ENCODE peak calls at places on chromosome 9, in eight cellular contexts. One of them, this sample, is unnamed.

GRCh38 chr9:15220658-15221310 is 86.2 kb downstream of the TTC39B start:
- DNase-seq in activated CD4-positive, alpha-beta T cell treated with anti-CD3 and anti-CD28 coated beads, Interleukin-2, amount 10 ng/mL, durations not matched to agents 7 days and 5 days: no peak
- DNase-seq in HTR-8/SVneo: no peak
- DNase-seq in AG10803: peak; percentile 99
- DNase-seq in foreskin keratinocyte: no peak
- DNase-seq in NCI-H1105: no peak
- DNase-seq in stimulated activated CD8-positive, alpha-beta memory T cell treated with anti-CD3 and anti-CD28 coated beads, Interleukin-2, amount 100 ng/mL, for 1 hour: no peak
- DNase-seq in OCI-LY7: no peak
- DNase-seq in this sample: no peak

GRCh38 chr9:136237486-136238341 is 7.9 kb downstream of the QSOX2 start:
- DNase-seq in OCI-LY7: no peak
- DNase-seq in HTR-8/SVneo: no peak
- DNase-seq in stimulated activated CD8-positive, alpha-beta memory T cell treated with anti-CD3 and anti-CD28 coated beads, Interleukin-2, amount 100 ng/mL, for 1 hour: no peak
- DNase-seq in NCI-H1105: no peak
- DNase-seq in activated CD4-positive, alpha-beta T cell treated with anti-CD3 and anti-CD28 coated beads, Interleukin-2, amount 10 ng/mL, durations not matched to agents 7 days and 5 days: no peak
- DNase-seq in AG10803: no peak
- DNase-seq in foreskin keratinocyte: no peak
- DNase-seq in this sample: no peak

GRCh38 chr9:94746541-94747505 is 20.3 kb downstream of the AOPEP start:
- DNase-seq in foreskin keratinocyte: no peak
- DNase-seq in NCI-H1105: no peak
- DNase-seq in stimulated activated CD8-positive, alpha-beta memory T cell treated with anti-CD3 and anti-CD28 coated beads, Interleukin-2, amount 100 ng/mL, for 1 hour: no peak
- DNase-seq in AG10803: no peak
- DNase-seq in activated CD4-positive, alpha-beta T cell treated with anti-CD3 and anti-CD28 coated beads, Interleukin-2, amount 10 ng/mL, durations not matched to agents 7 days and 5 days: no peak
- DNase-seq in OCI-LY7: no peak
- DNase-seq in HTR-8/SVneo: no peak
- DNase-seq in this sample: peak; percentile 83

GRCh38 chr9:91729558-91729842 is 220.5 kb downstream of the ROR2 start:
- DNase-seq in AG10803: no peak
- DNase-seq in NCI-H1105: no peak
- DNase-seq in activated CD4-positive, alpha-beta T cell treated with anti-CD3 and anti-CD28 coated beads, Interleukin-2, amount 10 ng/mL, durations not matched to agents 7 days and 5 days: no peak
- DNase-seq in stimulated activated CD8-positive, alpha-beta memory T cell treated with anti-CD3 and anti-CD28 coated beads, Interleukin-2, amount 100 ng/mL, for 1 hour: no peak
- DNase-seq in HTR-8/SVneo: no peak
- DNase-seq in OCI-LY7: no peak
- DNase-seq in foreskin keratinocyte: no peak
- DNase-seq in this sample: no peak

GRCh38 chr9:17635115-17635890 is 56.4 kb downstream of the SH3GL2 start:
- DNase-seq in stimulated activated CD8-positive, alpha-beta memory T cell treated with anti-CD3 and anti-CD28 coated beads, Interleukin-2, amount 100 ng/mL, for 1 hour: no peak
- DNase-seq in HTR-8/SVneo: no peak
- DNase-seq in foreskin keratinocyte: no peak
- DNase-seq in NCI-H1105: no peak
- DNase-seq in activated CD4-positive, alpha-beta T cell treated with anti-CD3 and anti-CD28 coated beads, Interleukin-2, amount 10 ng/mL, durations not matched to agents 7 days and 5 days: no peak
- DNase-seq in OCI-LY7: no peak
- DNase-seq in AG10803: no peak
- DNase-seq in this sample: no peak

GRCh38 chr9:110152704-110153374 is 55.1 kb downstream of the C9orf152 start:
- DNase-seq in activated CD4-positive, alpha-beta T cell treated with anti-CD3 and anti-CD28 coated beads, Interleukin-2, amount 10 ng/mL, durations not matched to agents 7 days and 5 days: peak; percentile 57
- DNase-seq in NCI-H1105: peak; percentile 32
- DNase-seq in AG10803: peak; percentile 52
- DNase-seq in foreskin keratinocyte: no peak
- DNase-seq in OCI-LY7: peak; percentile 80
- DNase-seq in HTR-8/SVneo: peak; percentile 49
- DNase-seq in stimulated activated CD8-positive, alpha-beta memory T cell treated with anti-CD3 and anti-CD28 coated beads, Interleukin-2, amount 100 ng/mL, for 1 hour: no peak
- DNase-seq in this sample: peak; percentile 57

GRCh38 chr9:100595391-100596199 is 17.7 kb downstream of the CAVIN4 start:
- DNase-seq in OCI-LY7: peak; percentile 59
- DNase-seq in activated CD4-positive, alpha-beta T cell treated with anti-CD3 and anti-CD28 coated beads, Interleukin-2, amount 10 ng/mL, durations not matched to agents 7 days and 5 days: peak; percentile 17
- DNase-seq in NCI-H1105: peak; percentile 33
- DNase-seq in HTR-8/SVneo: peak; percentile 38
- DNase-seq in foreskin keratinocyte: no peak
- DNase-seq in AG10803: peak; percentile 51
- DNase-seq in stimulated activated CD8-positive, alpha-beta memory T cell treated with anti-CD3 and anti-CD28 coated beads, Interleukin-2, amount 100 ng/mL, for 1 hour: no peak
- DNase-seq in this sample: peak; percentile 60

GRCh38 chr9:121975801-121976277 is 117.3 kb downstream of the TTLL11 start:
- DNase-seq in activated CD4-positive, alpha-beta T cell treated with anti-CD3 and anti-CD28 coated beads, Interleukin-2, amount 10 ng/mL, durations not matched to agents 7 days and 5 days: no peak
- DNase-seq in HTR-8/SVneo: no peak
- DNase-seq in foreskin keratinocyte: peak; percentile 69
- DNase-seq in OCI-LY7: no peak
- DNase-seq in AG10803: peak; percentile 71
- DNase-seq in stimulated activated CD8-positive, alpha-beta memory T cell treated with anti-CD3 and anti-CD28 coated beads, Interleukin-2, amount 100 ng/mL, for 1 hour: no peak
- DNase-seq in NCI-H1105: no peak
- DNase-seq in this sample: no peak

GRCh38 chr9:99419099-99419498 is 197.0 kb downstream of the SEC61B start:
- DNase-seq in NCI-H1105: no peak
- DNase-seq in OCI-LY7: no peak
- DNase-seq in stimulated activated CD8-positive, alpha-beta memory T cell treated with anti-CD3 and anti-CD28 coated beads, Interleukin-2, amount 100 ng/mL, for 1 hour: no peak
- DNase-seq in HTR-8/SVneo: no peak
- DNase-seq in foreskin keratinocyte: no peak
- DNase-seq in AG10803: peak; percentile 74
- DNase-seq in activated CD4-positive, alpha-beta T cell treated with anti-CD3 and anti-CD28 coated beads, Interleukin-2, amount 10 ng/mL, durations not matched to agents 7 days and 5 days: no peak
- DNase-seq in this sample: no peak

This sample was measured in COLO829.